ENCODE peak calls at places on chromosomes 16 and 17, in eight cellular contexts. One of them, this sample, is unnamed.

GRCh38 chr16:85652431-85653221 is 36.1 kb downstream of the GINS2 start:
- DNase-seq in activated CD4-positive, alpha-beta T cell treated with anti-CD3 and anti-CD28 coated beads, Interleukin-2, amount 50 U/mL, for 1 hour: no peak
- DNase-seq in stimulated activated CD8-positive, alpha-beta memory T cell treated with anti-CD3 and anti-CD28 coated beads, Interleukin-15, amount 100 ng/mL, for 24 hours: no peak
- DNase-seq in fibroblast of pulmonary artery: peak
- DNase-seq in neural progenitor cell: peak
- DNase-seq in Calu3: peak
- DNase-seq in Panc1: no peak
- DNase-seq in nephron progenitor cell: peak
- DNase-seq in this sample: peak

GRCh38 chr17:63540581-63540980 is 9.7 kb upstream of the DCAF7 start:
- DNase-seq in activated CD4-positive, alpha-beta T cell treated with anti-CD3 and anti-CD28 coated beads, Interleukin-2, amount 50 U/mL, for 1 hour: no peak
- DNase-seq in stimulated activated CD8-positive, alpha-beta memory T cell treated with anti-CD3 and anti-CD28 coated beads, Interleukin-15, amount 100 ng/mL, for 24 hours: no peak
- DNase-seq in fibroblast of pulmonary artery: no peak
- DNase-seq in neural progenitor cell: no peak
- DNase-seq in Calu3: no peak
- DNase-seq in Panc1: no peak
- DNase-seq in nephron progenitor cell: peak
- DNase-seq in this sample: peak

GRCh38 chr17:57366558-57367351 is 110.4 kb downstream of the MSI2 start:
- DNase-seq in activated CD4-positive, alpha-beta T cell treated with anti-CD3 and anti-CD28 coated beads, Interleukin-2, amount 50 U/mL, for 1 hour: no peak
- DNase-seq in stimulated activated CD8-positive, alpha-beta memory T cell treated with anti-CD3 and anti-CD28 coated beads, Interleukin-15, amount 100 ng/mL, for 24 hours: no peak
- DNase-seq in fibroblast of pulmonary artery: peak
- DNase-seq in neural progenitor cell: no peak
- DNase-seq in Calu3: no peak
- DNase-seq in Panc1: no peak
- DNase-seq in nephron progenitor cell: no peak
- DNase-seq in this sample: no peak

GRCh38 chr16:19783847-19784736 is 66.0 kb downstream of the IQCK start:
- DNase-seq in activated CD4-positive, alpha-beta T cell treated with anti-CD3 and anti-CD28 coated beads, Interleukin-2, amount 50 U/mL, for 1 hour: no peak
- DNase-seq in stimulated activated CD8-positive, alpha-beta memory T cell treated with anti-CD3 and anti-CD28 coated beads, Interleukin-15, amount 100 ng/mL, for 24 hours: no peak
- DNase-seq in fibroblast of pulmonary artery: no peak
- DNase-seq in neural progenitor cell: no peak
- DNase-seq in Calu3: no peak
- DNase-seq in Panc1: no peak
- DNase-seq in nephron progenitor cell: no peak
- DNase-seq in this sample: no peak

GRCh38 chr17:45298546-45299285 is 18.1 kb downstream of the MAP3K14 start:
- DNase-seq in activated CD4-positive, alpha-beta T cell treated with anti-CD3 and anti-CD28 coated beads, Interleukin-2, amount 50 U/mL, for 1 hour: no peak
- DNase-seq in stimulated activated CD8-positive, alpha-beta memory T cell treated with anti-CD3 and anti-CD28 coated beads, Interleukin-15, amount 100 ng/mL, for 24 hours: no peak
- DNase-seq in fibroblast of pulmonary artery: no peak
- DNase-seq in neural progenitor cell: no peak
- DNase-seq in Calu3: no peak
- DNase-seq in Panc1: no peak
- DNase-seq in nephron progenitor cell: no peak
- DNase-seq in this sample: no peak

GRCh38 chr16:67549936-67550335 is 12.4 kb upstream of the CTCF start:
- DNase-seq in activated CD4-positive, alpha-beta T cell treated with anti-CD3 and anti-CD28 coated beads, Interleukin-2, amount 50 U/mL, for 1 hour: no peak
- DNase-seq in stimulated activated CD8-positive, alpha-beta memory T cell treated with anti-CD3 and anti-CD28 coated beads, Interleukin-15, amount 100 ng/mL, for 24 hours: no peak
- DNase-seq in fibroblast of pulmonary artery: no peak
- DNase-seq in neural progenitor cell: no peak
- DNase-seq in Calu3: no peak
- DNase-seq in Panc1: no peak
- DNase-seq in nephron progenitor cell: no peak
- DNase-seq in this sample: no peak

GRCh38 chr17:51640108-51640622 is 379.8 kb downstream of the UTP18 start:
- DNase-seq in activated CD4-positive, alpha-beta T cell treated with anti-CD3 and anti-CD28 coated beads, Interleukin-2, amount 50 U/mL, for 1 hour: no peak
- DNase-seq in stimulated activated CD8-positive, alpha-beta memory T cell treated with anti-CD3 and anti-CD28 coated beads, Interleukin-15, amount 100 ng/mL, for 24 hours: no peak
- DNase-seq in fibroblast of pulmonary artery: no peak
- DNase-seq in neural progenitor cell: peak
- DNase-seq in Calu3: no peak
- DNase-seq in Panc1: peak
- DNase-seq in nephron progenitor cell: no peak
- DNase-seq in this sample: no peak

GRCh38 chr16:23486480-23486879 is 23.8 kb downstream of the GGA2 start:
- DNase-seq in activated CD4-positive, alpha-beta T cell treated with anti-CD3 and anti-CD28 coated beads, Interleukin-2, amount 50 U/mL, for 1 hour: no peak
- DNase-seq in stimulated activated CD8-positive, alpha-beta memory T cell treated with anti-CD3 and anti-CD28 coated beads, Interleukin-15, amount 100 ng/mL, for 24 hours: no peak
- DNase-seq in fibroblast of pulmonary artery: no peak
- DNase-seq in neural progenitor cell: no peak
- DNase-seq in Calu3: no peak
- DNase-seq in Panc1: no peak
- DNase-seq in nephron progenitor cell: no peak
- DNase-seq in this sample: no peak

GRCh38 chr17:52938623-52939230 is 780.2 kb upstream of the CA10 start:
- DNase-seq in activated CD4-positive, alpha-beta T cell treated with anti-CD3 and anti-CD28 coated beads, Interleukin-2, amount 50 U/mL, for 1 hour: no peak
- DNase-seq in stimulated activated CD8-positive, alpha-beta memory T cell treated with anti-CD3 and anti-CD28 coated beads, Interleukin-15, amount 100 ng/mL, for 24 hours: no peak
- DNase-seq in fibroblast of pulmonary artery: no peak
- DNase-seq in neural progenitor cell: no peak
- DNase-seq in Calu3: no peak
- DNase-seq in Panc1: no peak
- DNase-seq in nephron progenitor cell: no peak
- DNase-seq in this sample: no peak

GRCh38 chr17:8152981-8153549 is 861 bp upstream of the PER1 start:
- DNase-seq in activated CD4-positive, alpha-beta T cell treated with anti-CD3 and anti-CD28 coated beads, Interleukin-2, amount 50 U/mL, for 1 hour: no peak
- DNase-seq in stimulated activated CD8-positive, alpha-beta memory T cell treated with anti-CD3 and anti-CD28 coated beads, Interleukin-15, amount 100 ng/mL, for 24 hours: no peak
- DNase-seq in fibroblast of pulmonary artery: no peak
- DNase-seq in neural progenitor cell: no peak
- DNase-seq in Calu3: no peak
- DNase-seq in Panc1: no peak
- DNase-seq in nephron progenitor cell: no peak
- DNase-seq in this sample: no peak

GRCh38 chr16:87930456-87930855 is 5.9 kb downstream of the CA5A start:
- DNase-seq in activated CD4-positive, alpha-beta T cell treated with anti-CD3 and anti-CD28 coated beads, Interleukin-2, amount 50 U/mL, for 1 hour: no peak
- DNase-seq in stimulated activated CD8-positive, alpha-beta memory T cell treated with anti-CD3 and anti-CD28 coated beads, Interleukin-15, amount 100 ng/mL, for 24 hours: no peak
- DNase-seq in fibroblast of pulmonary artery: no peak
- DNase-seq in neural progenitor cell: no peak
- DNase-seq in Calu3: peak
- DNase-seq in Panc1: no peak
- DNase-seq in nephron progenitor cell: no peak
- DNase-seq in this sample: no peak

GRCh38 chr16:51971184-51971583 is 575.8 kb downstream of the TOX3 start:
- DNase-seq in activated CD4-positive, alpha-beta T cell treated with anti-CD3 and anti-CD28 coated beads, Interleukin-2, amount 50 U/mL, for 1 hour: no peak
- DNase-seq in stimulated activated CD8-positive, alpha-beta memory T cell treated with anti-CD3 and anti-CD28 coated beads, Interleukin-15, amount 100 ng/mL, for 24 hours: no peak
- DNase-seq in fibroblast of pulmonary artery: peak
- DNase-seq in neural progenitor cell: peak
- DNase-seq in Calu3: peak
- DNase-seq in Panc1: no peak
- DNase-seq in nephron progenitor cell: peak
- DNase-seq in this sample: no peak

GRCh38 chr16:84720180-84720579 is 20.4 kb downstream of the USP10 start:
- DNase-seq in activated CD4-positive, alpha-beta T cell treated with anti-CD3 and anti-CD28 coated beads, Interleukin-2, amount 50 U/mL, for 1 hour: no peak
- DNase-seq in stimulated activated CD8-positive, alpha-beta memory T cell treated with anti-CD3 and anti-CD28 coated beads, Interleukin-15, amount 100 ng/mL, for 24 hours: no peak
- DNase-seq in fibroblast of pulmonary artery: no peak
- DNase-seq in neural progenitor cell: no peak
- DNase-seq in Calu3: no peak
- DNase-seq in Panc1: no peak
- DNase-seq in nephron progenitor cell: no peak
- DNase-seq in this sample: no peak

GRCh38 chr16:87420401-87421368 is 28.5 kb downstream of the MAP1LC3B start:
- DNase-seq in activated CD4-positive, alpha-beta T cell treated with anti-CD3 and anti-CD28 coated beads, Interleukin-2, amount 50 U/mL, for 1 hour: no peak
- DNase-seq in stimulated activated CD8-positive, alpha-beta memory T cell treated with anti-CD3 and anti-CD28 coated beads, Interleukin-15, amount 100 ng/mL, for 24 hours: no peak
- DNase-seq in fibroblast of pulmonary artery: no peak
- DNase-seq in neural progenitor cell: no peak
- DNase-seq in Calu3: peak
- DNase-seq in Panc1: no peak
- DNase-seq in nephron progenitor cell: no peak
- DNase-seq in this sample: no peak

GRCh38 chr17:76235883-76236282 is 4.4 kb downstream of the RNF157 start:
- DNase-seq in activated CD4-positive, alpha-beta T cell treated with anti-CD3 and anti-CD28 coated beads, Interleukin-2, amount 50 U/mL, for 1 hour: no peak
- DNase-seq in stimulated activated CD8-positive, alpha-beta memory T cell treated with anti-CD3 and anti-CD28 coated beads, Interleukin-15, amount 100 ng/mL, for 24 hours: no peak
- DNase-seq in fibroblast of pulmonary artery: no peak
- DNase-seq in neural progenitor cell: no peak
- DNase-seq in Calu3: no peak
- DNase-seq in Panc1: no peak
- DNase-seq in nephron progenitor cell: no peak
- DNase-seq in this sample: no peak

GRCh38 chr16:29156511-29156910 is 171.7 kb downstream of the LAT start:
- DNase-seq in activated CD4-positive, alpha-beta T cell treated with anti-CD3 and anti-CD28 coated beads, Interleukin-2, amount 50 U/mL, for 1 hour: no peak
- DNase-seq in stimulated activated CD8-positive, alpha-beta memory T cell treated with anti-CD3 and anti-CD28 coated beads, Interleukin-15, amount 100 ng/mL, for 24 hours: no peak
- DNase-seq in fibroblast of pulmonary artery: no peak
- DNase-seq in neural progenitor cell: no peak
- DNase-seq in Calu3: no peak
- DNase-seq in Panc1: no peak
- DNase-seq in nephron progenitor cell: no peak
- DNase-seq in this sample: no peak

GRCh38 chr17:7587420-7587786 is 2.5 kb downstream of the SOX15 start:
- DNase-seq in activated CD4-positive, alpha-beta T cell treated with anti-CD3 and anti-CD28 coated beads, Interleukin-2, amount 50 U/mL, for 1 hour: no peak
- DNase-seq in stimulated activated CD8-positive, alpha-beta memory T cell treated with anti-CD3 and anti-CD28 coated beads, Interleukin-15, amount 100 ng/mL, for 24 hours: no peak
- DNase-seq in fibroblast of pulmonary artery: peak
- DNase-seq in neural progenitor cell: no peak
- DNase-seq in Calu3: no peak
- DNase-seq in Panc1: no peak
- DNase-seq in nephron progenitor cell: no peak
- DNase-seq in this sample: no peak